ENCODE peak calls at places on chromosomes 13 and 19, in six cellular contexts. X is hepatic stellate cell; O is nucleus accumbens; D is uterus; N is AG09309; P is stimulated activated CD4-positive, alpha-beta T cell treated with anti-CD3 and anti-CD28 coated beads, Interleukin-4, amount 100 ng/mL, for 1 hour. B is an unnamed sample.

GRCh38 chr19:35958660-35959039 is 22.5 kb downstream of the LRFN3 start:
- DNase-seq in X (no peak), O (no peak), D (no peak), N (no peak), P (no peak), B (no peak)

GRCh38 chr19:507286-508203 is at the start of gene TPGS1:
- DNase-seq in X (peak), O (peak), D (peak), N (no peak), P (peak), B (peak)

GRCh38 chr19:40444181-40445005 is at the start of gene SERTAD3:
- DNase-seq in X (peak), O (peak), D (peak), N (peak), P (peak), B (peak)

GRCh38 chr19:46821512-46822359 is 28.9 kb downstream of the AP2S1 start:
- DNase-seq in X (no peak), O (no peak), D (no peak), N (no peak), P (peak), B (no peak)

GRCh38 chr13:91576590-91576989 is 178.2 kb downstream of the GPC5 start:
- DNase-seq in X (no peak), O (no peak), D (no peak), N (no peak), P (peak), B (no peak)

GRCh38 chr19:1063909-1064660 is 2.9 kb upstream of the ARHGAP45 start:
- DNase-seq in X (no peak), O (no peak), D (no peak), N (no peak), P (no peak), B (no peak)

GRCh38 chr19:18756896-18757295 is 34.2 kb downstream of the COMP start:
- DNase-seq in X (no peak), O (no peak), D (no peak), N (no peak), P (no peak), B (no peak)

GRCh38 chr19:15028490-15028889 is 20.8 kb upstream of the CASP14 start:
- DNase-seq in X (no peak), O (no peak), D (no peak), N (no peak), P (no peak), B (no peak)

GRCh38 chr19:45071969-45072790 is 4.1 kb downstream of the ZNF296 start:
- DNase-seq in X (no peak), O (no peak), D (no peak), N (no peak), P (no peak), B (no peak)